ENCODE peak calls at places on chromosomes 7 and 10, in nine cellular contexts. C, Z, K, I, P, R, W, B and A are unnamed samples.

GRCh38 chr10:28681928-28682750 is 4.8 kb downstream of the BAMBI start:
- DNase-seq in C (no peak), Z (no peak), K (no peak), I (no peak), P (no peak), R (no peak), W (no peak), B (no peak), A (no peak)

GRCh38 chr7:15581352-15581951 is 19.6 kb upstream of the AGMO start:
- DNase-seq in C (no peak), Z (no peak), K (no peak), I (no peak), P (no peak), R (no peak), W (no peak), B (no peak), A (no peak)

GRCh38 chr10:82668266-82668665 is 793.3 kb downstream of the NRG3 start:
- DNase-seq in C (no peak), Z (no peak), K (no peak), I (no peak), P (no peak), R (no peak), W (no peak), B (no peak), A (no peak)

GRCh38 chr7:91929463-91929862 is 11.2 kb upstream of the AKAP9 start:
- DNase-seq in C (no peak), Z (no peak), K (no peak), I (no peak), P (no peak), R (no peak), W (no peak), B (no peak), A (no peak)

GRCh38 chr7:22137026-22137425 is 191.3 kb upstream of the CDCA7L start:
- DNase-seq in C (no peak), Z (no peak), K (no peak), I (no peak), P (no peak), R (no peak), W (no peak), B (no peak), A (no peak)

GRCh38 chr7:44608916-44609648 is 2.7 kb downstream of the OGDH start:
- DNase-seq in C (no peak), Z (no peak), K (no peak), I (no peak), P (no peak), R (no peak), W (no peak), B (peak; percentile 24), A (no peak)

GRCh38 chr10:105351187-105351586 is 710.1 kb downstream of the SORCS3 start:
- DNase-seq in C (no peak), Z (no peak), K (no peak), I (no peak), P (no peak), R (no peak), W (no peak), B (no peak), A (no peak)

GRCh38 chr10:121653608-121654007 is 55.4 kb upstream of the FGFR2 start:
- DNase-seq in C (no peak), Z (no peak), K (no peak), I (no peak), P (no peak), R (no peak), W (no peak), B (no peak), A (no peak)

GRCh38 chr7:105130048-105130447 is 116.0 kb downstream of the KMT2E start:
- DNase-seq in C (no peak), Z (no peak), K (no peak), I (no peak), P (no peak), R (no peak), W (no peak), B (no peak), A (no peak)

GRCh38 chr10:86688398-86688921 is 20.1 kb downstream of the LDB3 start:
- DNase-seq in C (no peak), Z (peak; percentile 60), K (peak; percentile 52), I (no peak), P (peak; percentile 21), R (peak; percentile 57), W (peak; percentile 62), B (peak; percentile 29), A (peak; percentile 15)

GRCh38 chr7:37411444-37412034 is 37.1 kb downstream of the ELMO1 start:
- DNase-seq in C (no peak), Z (peak; percentile 62), K (no peak), I (no peak), P (no peak), R (no peak), W (no peak), B (no peak), A (no peak)

GRCh38 chr7:27940341-27940740 is 200.4 kb downstream of the TAX1BP1 start:
- DNase-seq in C (no peak), Z (no peak), K (no peak), I (no peak), P (no peak), R (no peak), W (no peak), B (no peak), A (no peak)

GRCh38 chr10:98308602-98309365 is 40.8 kb upstream of the LOXL4 start:
- DNase-seq in C (no peak), Z (no peak), K (no peak), I (no peak), P (no peak), R (peak; percentile 9), W (no peak), B (no peak), A (no peak)

GRCh38 chr7:130853503-130854279 is 119.7 kb upstream of the KLF14 start:
- DNase-seq in C (peak; percentile 85), Z (no peak), K (peak; percentile 49), I (no peak), P (no peak), R (no peak), W (peak; percentile 85), B (no peak), A (no peak)

GRCh38 chr7:68176974-68177373 is 1180.3 kb downstream of the TYW1 start:
- DNase-seq in C (peak; percentile 30), Z (peak; percentile 7), K (peak; percentile 72), I (peak; percentile 45), P (no peak), R (peak; percentile 66), W (peak; percentile 17), B (no peak), A (no peak)

GRCh38 chr7:116809636-116810266 is 52.6 kb upstream of the CAPZA2 start:
- DNase-seq in C (no peak), Z (no peak), K (peak; percentile 70), I (peak; percentile 47), P (no peak), R (peak; percentile 17), W (peak; percentile 77), B (no peak), A (no peak)

GRCh38 chr10:103062854-103063642 is 130.0 kb downstream of the NT5C2 start:
- DNase-seq in C (no peak), Z (no peak), K (no peak), I (no peak), P (no peak), R (no peak), W (peak; percentile 13), B (no peak), A (no peak)

GRCh38 chr7:52838981-52839411 is 196.4 kb upstream of the POM121L12 start:
- DNase-seq in C (no peak), Z (no peak), K (peak; percentile 77), I (no peak), P (no peak), R (no peak), W (no peak), B (no peak), A (no peak)

GRCh38 chr10:103451091-103451801 is 924 bp downstream of the CALHM2 start:
- DNase-seq in C (peak; percentile 17), Z (peak; percentile 63), K (no peak), I (no peak), P (peak; percentile 34), R (no peak), W (peak; percentile 69), B (peak; percentile 40), A (peak; percentile 29)

GRCh38 chr10:81414038-81414437 is 461.0 kb upstream of the NRG3 start:
- DNase-seq in C (no peak), Z (no peak), K (no peak), I (no peak), P (no peak), R (peak; percentile 1), W (no peak), B (no peak), A (no peak)

GRCh38 chr10:76125900-76126299 is 694.5 kb downstream of the LRMDA start:
- DNase-seq in C (peak; percentile 60), Z (no peak), K (no peak), I (no peak), P (no peak), R (no peak), W (no peak), B (no peak), A (no peak)